ENCODE peak calls at places on chromosomes 5 and 9, in ten cellular contexts. One of them, this sample, is unnamed.

GRCh38 chr5:9610344-9610743 is 19.8 kb downstream of the TAS2R1 start:
- DNase-seq in putamen: no peak
- DNase-seq in activated CD8-positive, alpha-beta memory T cell treated with anti-CD3 and anti-CD28 coated beads, Interleukin-2, amount 50 U/mL, for 48 hours: no peak
- DNase-seq in endothelial cell: no peak
- DNase-seq in effector CD8-positive, alpha-beta T cell: no peak
- DNase-seq in nephron progenitor cell: no peak
- DNase-seq in H54: no peak
- DNase-seq in activated T-helper 1 cell treated with anti-CD3 and anti-CD28 coated beads, Interleukin-2, amount 50 U/mL, for 16 hours: no peak
- DNase-seq in NCI-H1092 treated with DMSO at 0.1 percent for 48 hours: no peak
- DNase-seq in upper lobe of right lung: no peak
- DNase-seq in this sample: no peak

GRCh38 chr9:134326754-134327526 is 685 bp downstream of the RXRA start:
- DNase-seq in upper lobe of right lung: no peak
- DNase-seq in NCI-H1092 treated with DMSO at 0.1 percent for 48 hours: no peak
- DNase-seq in activated T-helper 1 cell treated with anti-CD3 and anti-CD28 coated beads, Interleukin-2, amount 50 U/mL, for 16 hours: no peak
- DNase-seq in nephron progenitor cell: peak; percentile 56
- DNase-seq in endothelial cell: peak; percentile 39
- DNase-seq in putamen: no peak
- DNase-seq in H54: peak; percentile 92
- DNase-seq in activated CD8-positive, alpha-beta memory T cell treated with anti-CD3 and anti-CD28 coated beads, Interleukin-2, amount 50 U/mL, for 48 hours: no peak
- DNase-seq in effector CD8-positive, alpha-beta T cell: no peak
- DNase-seq in this sample: no peak

GRCh38 chr5:67770431-67771025 is 445.0 kb upstream of the PIK3R1 start:
- DNase-seq in activated CD8-positive, alpha-beta memory T cell treated with anti-CD3 and anti-CD28 coated beads, Interleukin-2, amount 50 U/mL, for 48 hours: no peak
- DNase-seq in H54: no peak
- DNase-seq in NCI-H1092 treated with DMSO at 0.1 percent for 48 hours: no peak
- DNase-seq in endothelial cell: no peak
- DNase-seq in activated T-helper 1 cell treated with anti-CD3 and anti-CD28 coated beads, Interleukin-2, amount 50 U/mL, for 16 hours: no peak
- DNase-seq in upper lobe of right lung: no peak
- DNase-seq in putamen: no peak
- DNase-seq in nephron progenitor cell: no peak
- DNase-seq in effector CD8-positive, alpha-beta T cell: no peak
- DNase-seq in this sample: no peak

GRCh38 chr5:172939045-172939444 is 20.2 kb upstream of the RPL26L1 start:
- DNase-seq in activated T-helper 1 cell treated with anti-CD3 and anti-CD28 coated beads, Interleukin-2, amount 50 U/mL, for 16 hours: no peak
- DNase-seq in nephron progenitor cell: no peak
- DNase-seq in putamen: no peak
- DNase-seq in endothelial cell: peak; percentile 27
- DNase-seq in H54: no peak
- DNase-seq in effector CD8-positive, alpha-beta T cell: no peak
- DNase-seq in NCI-H1092 treated with DMSO at 0.1 percent for 48 hours: no peak
- DNase-seq in activated CD8-positive, alpha-beta memory T cell treated with anti-CD3 and anti-CD28 coated beads, Interleukin-2, amount 50 U/mL, for 48 hours: no peak
- DNase-seq in upper lobe of right lung: no peak
- DNase-seq in this sample: no peak

GRCh38 chr5:36529142-36529541 is 77.3 kb upstream of the SLC1A3 start:
- DNase-seq in NCI-H1092 treated with DMSO at 0.1 percent for 48 hours: no peak
- DNase-seq in H54: no peak
- DNase-seq in effector CD8-positive, alpha-beta T cell: no peak
- DNase-seq in putamen: no peak
- DNase-seq in activated CD8-positive, alpha-beta memory T cell treated with anti-CD3 and anti-CD28 coated beads, Interleukin-2, amount 50 U/mL, for 48 hours: no peak
- DNase-seq in endothelial cell: no peak
- DNase-seq in upper lobe of right lung: no peak
- DNase-seq in activated T-helper 1 cell treated with anti-CD3 and anti-CD28 coated beads, Interleukin-2, amount 50 U/mL, for 16 hours: no peak
- DNase-seq in nephron progenitor cell: no peak
- DNase-seq in this sample: no peak

GRCh38 chr5:37859805-37860204 is 20.0 kb upstream of the GDNF start:
- DNase-seq in NCI-H1092 treated with DMSO at 0.1 percent for 48 hours: no peak
- DNase-seq in endothelial cell: no peak
- DNase-seq in nephron progenitor cell: no peak
- DNase-seq in activated T-helper 1 cell treated with anti-CD3 and anti-CD28 coated beads, Interleukin-2, amount 50 U/mL, for 16 hours: no peak
- DNase-seq in effector CD8-positive, alpha-beta T cell: no peak
- DNase-seq in putamen: no peak
- DNase-seq in activated CD8-positive, alpha-beta memory T cell treated with anti-CD3 and anti-CD28 coated beads, Interleukin-2, amount 50 U/mL, for 48 hours: no peak
- DNase-seq in upper lobe of right lung: no peak
- DNase-seq in H54: no peak
- DNase-seq in this sample: no peak

GRCh38 chr9:33125871-33126822 is 41.0 kb downstream of the B4GALT1 start:
- DNase-seq in putamen: no peak
- DNase-seq in effector CD8-positive, alpha-beta T cell: no peak
- DNase-seq in H54: no peak
- DNase-seq in activated T-helper 1 cell treated with anti-CD3 and anti-CD28 coated beads, Interleukin-2, amount 50 U/mL, for 16 hours: no peak
- DNase-seq in endothelial cell: no peak
- DNase-seq in NCI-H1092 treated with DMSO at 0.1 percent for 48 hours: no peak
- DNase-seq in activated CD8-positive, alpha-beta memory T cell treated with anti-CD3 and anti-CD28 coated beads, Interleukin-2, amount 50 U/mL, for 48 hours: no peak
- DNase-seq in upper lobe of right lung: no peak
- DNase-seq in nephron progenitor cell: no peak
- DNase-seq in this sample: no peak

GRCh38 chr9:18544456-18544855 is 70.5 kb downstream of the ADAMTSL1 start:
- DNase-seq in upper lobe of right lung: no peak
- DNase-seq in effector CD8-positive, alpha-beta T cell: no peak
- DNase-seq in activated CD8-positive, alpha-beta memory T cell treated with anti-CD3 and anti-CD28 coated beads, Interleukin-2, amount 50 U/mL, for 48 hours: no peak
- DNase-seq in putamen: no peak
- DNase-seq in nephron progenitor cell: no peak
- DNase-seq in NCI-H1092 treated with DMSO at 0.1 percent for 48 hours: no peak
- DNase-seq in H54: no peak
- DNase-seq in endothelial cell: no peak
- DNase-seq in activated T-helper 1 cell treated with anti-CD3 and anti-CD28 coated beads, Interleukin-2, amount 50 U/mL, for 16 hours: no peak
- DNase-seq in this sample: no peak

GRCh38 chr9:87713278-87713989 is 12.5 kb upstream of the CTSL start:
- DNase-seq in upper lobe of right lung: peak; percentile 89
- DNase-seq in putamen: peak; percentile 57
- DNase-seq in effector CD8-positive, alpha-beta T cell: no peak
- DNase-seq in NCI-H1092 treated with DMSO at 0.1 percent for 48 hours: no peak
- DNase-seq in nephron progenitor cell: no peak
- DNase-seq in H54: peak; percentile 89
- DNase-seq in endothelial cell: no peak
- DNase-seq in activated T-helper 1 cell treated with anti-CD3 and anti-CD28 coated beads, Interleukin-2, amount 50 U/mL, for 16 hours: no peak
- DNase-seq in activated CD8-positive, alpha-beta memory T cell treated with anti-CD3 and anti-CD28 coated beads, Interleukin-2, amount 50 U/mL, for 48 hours: no peak
- DNase-seq in this sample: peak; percentile 100

GRCh38 chr9:72755836-72756235 is 197.0 kb downstream of the ALDH1A1 start:
- DNase-seq in nephron progenitor cell: no peak
- DNase-seq in activated T-helper 1 cell treated with anti-CD3 and anti-CD28 coated beads, Interleukin-2, amount 50 U/mL, for 16 hours: no peak
- DNase-seq in putamen: no peak
- DNase-seq in activated CD8-positive, alpha-beta memory T cell treated with anti-CD3 and anti-CD28 coated beads, Interleukin-2, amount 50 U/mL, for 48 hours: no peak
- DNase-seq in effector CD8-positive, alpha-beta T cell: no peak
- DNase-seq in endothelial cell: no peak
- DNase-seq in H54: no peak
- DNase-seq in upper lobe of right lung: no peak
- DNase-seq in NCI-H1092 treated with DMSO at 0.1 percent for 48 hours: no peak
- DNase-seq in this sample: no peak

GRCh38 chr9:131169567-131169966 is 44.2 kb downstream of the NUP214 start:
- DNase-seq in putamen: no peak
- DNase-seq in effector CD8-positive, alpha-beta T cell: no peak
- DNase-seq in activated T-helper 1 cell treated with anti-CD3 and anti-CD28 coated beads, Interleukin-2, amount 50 U/mL, for 16 hours: no peak
- DNase-seq in NCI-H1092 treated with DMSO at 0.1 percent for 48 hours: no peak
- DNase-seq in H54: no peak
- DNase-seq in endothelial cell: no peak
- DNase-seq in upper lobe of right lung: no peak
- DNase-seq in activated CD8-positive, alpha-beta memory T cell treated with anti-CD3 and anti-CD28 coated beads, Interleukin-2, amount 50 U/mL, for 48 hours: no peak
- DNase-seq in nephron progenitor cell: no peak
- DNase-seq in this sample: no peak

GRCh38 chr9:70127036-70127435 is 83.4 kb downstream of the MAMDC2 start:
- DNase-seq in effector CD8-positive, alpha-beta T cell: no peak
- DNase-seq in NCI-H1092 treated with DMSO at 0.1 percent for 48 hours: no peak
- DNase-seq in H54: no peak
- DNase-seq in endothelial cell: no peak
- DNase-seq in nephron progenitor cell: no peak
- DNase-seq in activated T-helper 1 cell treated with anti-CD3 and anti-CD28 coated beads, Interleukin-2, amount 50 U/mL, for 16 hours: no peak
- DNase-seq in activated CD8-positive, alpha-beta memory T cell treated with anti-CD3 and anti-CD28 coated beads, Interleukin-2, amount 50 U/mL, for 48 hours: no peak
- DNase-seq in upper lobe of right lung: no peak
- DNase-seq in putamen: no peak
- DNase-seq in this sample: no peak

GRCh38 chr5:168987540-168988300 is 313.2 kb downstream of the SLIT3 start:
- DNase-seq in effector CD8-positive, alpha-beta T cell: peak; percentile 17
- DNase-seq in NCI-H1092 treated with DMSO at 0.1 percent for 48 hours: peak; percentile 36
- DNase-seq in putamen: peak; percentile 57
- DNase-seq in activated CD8-positive, alpha-beta memory T cell treated with anti-CD3 and anti-CD28 coated beads, Interleukin-2, amount 50 U/mL, for 48 hours: peak; percentile 81
- DNase-seq in activated T-helper 1 cell treated with anti-CD3 and anti-CD28 coated beads, Interleukin-2, amount 50 U/mL, for 16 hours: no peak
- DNase-seq in nephron progenitor cell: peak; percentile 84
- DNase-seq in upper lobe of right lung: peak; percentile 76
- DNase-seq in H54: peak; percentile 23
- DNase-seq in endothelial cell: peak; percentile 75
- DNase-seq in this sample: peak; percentile 60

GRCh38 chr9:136020671-136021070 is 59.5 kb upstream of the UBAC1 start:
- DNase-seq in activated T-helper 1 cell treated with anti-CD3 and anti-CD28 coated beads, Interleukin-2, amount 50 U/mL, for 16 hours: no peak
- DNase-seq in endothelial cell: no peak
- DNase-seq in nephron progenitor cell: no peak
- DNase-seq in upper lobe of right lung: no peak
- DNase-seq in activated CD8-positive, alpha-beta memory T cell treated with anti-CD3 and anti-CD28 coated beads, Interleukin-2, amount 50 U/mL, for 48 hours: no peak
- DNase-seq in effector CD8-positive, alpha-beta T cell: no peak
- DNase-seq in H54: no peak
- DNase-seq in putamen: no peak
- DNase-seq in NCI-H1092 treated with DMSO at 0.1 percent for 48 hours: no peak
- DNase-seq in this sample: no peak

GRCh38 chr5:13932561-13932960 is 11.9 kb downstream of the DNAH5 start:
- DNase-seq in upper lobe of right lung: no peak
- DNase-seq in activated T-helper 1 cell treated with anti-CD3 and anti-CD28 coated beads, Interleukin-2, amount 50 U/mL, for 16 hours: no peak
- DNase-seq in NCI-H1092 treated with DMSO at 0.1 percent for 48 hours: no peak
- DNase-seq in activated CD8-positive, alpha-beta memory T cell treated with anti-CD3 and anti-CD28 coated beads, Interleukin-2, amount 50 U/mL, for 48 hours: no peak
- DNase-seq in nephron progenitor cell: no peak
- DNase-seq in putamen: peak; percentile 45
- DNase-seq in endothelial cell: no peak
- DNase-seq in effector CD8-positive, alpha-beta T cell: no peak
- DNase-seq in H54: no peak
- DNase-seq in this sample: no peak

This sample was measured in NCI-H460.